ENCODE peak calls at places on chromosomes 4 and X, in ten cellular contexts. A, M, F, Z, U, T, Q, H, N and R are unnamed samples.

GRCh38 chrX:65720580-65720979 is 53.1 kb downstream of the MSN start:
- DNase-seq in T (no peak), H (no peak), N (no peak), F (no peak), M (no peak), A (no peak), Z (no peak), U (no peak), Q (no peak), R (no peak)

GRCh38 chr4:146054676-146055075 is 116.1 kb upstream of the ZNF827 start:
- DNase-seq in U (no peak), A (no peak), H (no peak), M (no peak), N (no peak), T (no peak), F (no peak), Z (no peak), Q (no peak), R (no peak)

GRCh38 chr4:163565228-163566040 is 70.9 kb downstream of the TMA16 start:
- DNase-seq in F (no peak), A (no peak), N (no peak), U (no peak), Z (no peak), T (no peak), Q (no peak), M (no peak), H (no peak), R (no peak)

GRCh38 chr4:114598191-114599121 is at the start of gene UGT8:
- DNase-seq in Z (peak; percentile 51), N (peak; percentile 34), T (peak; percentile 69), H (peak; percentile 90), A (peak; percentile 87), U (no peak), Q (no peak), M (peak; percentile 16), F (peak; percentile 82), R (peak; percentile 86)

GRCh38 chrX:148310402-148311200 is 189.8 kb upstream of the AFF2 start:
- DNase-seq in T (no peak), H (no peak), A (no peak), Q (no peak), N (no peak), F (peak; percentile 85), M (no peak), Z (no peak), U (no peak), R (no peak)

GRCh38 chr4:175758595-175758994 is 53.5 kb downstream of the GPM6A start:
- DNase-seq in Z (no peak), H (no peak), N (no peak), M (no peak), F (no peak), U (no peak), Q (no peak), T (no peak), A (no peak), R (no peak)

GRCh38 chr4:119872344-119873031 is 194.2 kb downstream of the MAD2L1 start:
- DNase-seq in A (no peak), U (no peak), N (no peak), M (no peak), F (no peak), H (no peak), Z (no peak), Q (no peak), T (no peak), R (no peak)

GRCh38 chr4:85807247-85807915 is 332.4 kb downstream of the ARHGAP24 start:
- DNase-seq in A (no peak), H (no peak), T (no peak), F (no peak), M (no peak), U (peak; percentile 74), N (peak; percentile 73), Q (no peak), Z (peak; percentile 52), R (no peak)

GRCh38 chrX:22686138-22686541 is 313.6 kb upstream of the DDX53 start:
- DNase-seq in H (no peak), F (no peak), M (peak; percentile 35), A (peak; percentile 15), Q (no peak), N (peak; percentile 54), Z (peak; percentile 78), T (no peak), U (peak; percentile 74), R (no peak)

GRCh38 chr4:77025643-77026321 is 50.0 kb downstream of the CCNI start:
- DNase-seq in N (no peak), U (no peak), A (no peak), F (no peak), T (no peak), H (no peak), Z (no peak), Q (no peak), M (no peak), R (no peak)

GRCh38 chr4:115315182-115315581 is 201.8 kb upstream of the NDST4 start:
- DNase-seq in A (no peak), H (no peak), T (no peak), F (no peak), U (no peak), N (no peak), Q (no peak), M (no peak), Z (no peak), R (no peak)

GRCh38 chr4:153138736-153139135 is 65.5 kb upstream of the TRIM2 start:
- DNase-seq in Q (no peak), F (no peak), M (no peak), Z (no peak), H (no peak), U (no peak), N (no peak), T (no peak), A (no peak), R (peak; percentile 52)

GRCh38 chr4:47525154-47525819 is 40.2 kb downstream of the ATP10D start:
- DNase-seq in A (no peak), T (no peak), H (no peak), Q (no peak), F (no peak), N (peak; percentile 71), M (no peak), Z (no peak), U (no peak), R (no peak)

GRCh38 chr4:92714640-92715039 is 410.9 kb downstream of the GRID2 start:
- DNase-seq in H (no peak), A (no peak), Z (no peak), T (no peak), M (no peak), N (no peak), F (no peak), U (no peak), Q (no peak), R (no peak)

DNA sequence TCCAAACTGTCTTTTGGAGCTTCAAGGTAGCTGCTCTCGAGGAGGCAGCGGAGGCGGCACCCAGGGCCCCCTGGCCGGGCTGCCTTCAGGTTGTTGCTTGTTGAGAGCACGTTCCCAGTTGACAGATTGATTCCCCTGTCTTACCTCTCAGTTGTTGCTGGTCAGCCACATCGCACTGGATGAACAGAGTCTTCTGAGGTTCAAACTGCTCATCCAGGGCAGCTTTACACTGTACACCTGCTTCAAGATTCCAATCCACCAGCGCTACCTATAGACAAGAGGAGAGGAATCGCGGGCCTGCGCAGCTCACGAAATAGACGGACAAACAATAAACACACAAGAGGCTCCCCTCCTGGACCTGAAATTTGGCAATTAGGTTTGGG is 497 bp downstream of the HPGD start:
- DNase-seq in F (no peak), A (peak; percentile 81), N (peak; percentile 45), M (no peak), H (peak; percentile 52), U (no peak), Q (no peak), T (peak; percentile 55), Z (peak; percentile 52), R (peak; percentile 54)
- TF ChIP-seq CTCF in F (no peak), A (no peak), N (peak; percentile 38), M (no peak), H (no peak), U (no peak), Q (no peak), T (no peak), Z (no peak), R (no peak)

GRCh38 chr4:561456-561855 is 14.6 kb downstream of the TMEM271 start:
- DNase-seq in H (no peak), F (no peak), M (no peak), U (no peak), T (no peak), Z (no peak), N (no peak), A (no peak), Q (no peak), R (no peak)

GRCh38 chr4:566035-566434 is 10.1 kb downstream of the TMEM271 start:
- DNase-seq in T (no peak), M (no peak), U (no peak), N (no peak), A (no peak), H (no peak), F (no peak), Z (no peak), Q (no peak), R (no peak)

GRCh38 chr4:555566-556275 is 20.4 kb downstream of the TMEM271 start:
- DNase-seq in M (no peak), A (no peak), T (no peak), F (no peak), H (no peak), N (no peak), U (peak; percentile 47), Z (no peak), Q (no peak), R (no peak)

GRCh38 chr4:560731-561211 is 15.3 kb downstream of the TMEM271 start:
- DNase-seq in T (no peak), U (no peak), Z (no peak), A (no peak), Q (no peak), F (no peak), M (no peak), H (no peak), N (no peak), R (no peak)

GRCh38 chr4:560061-560460 is 16.0 kb downstream of the TMEM271 start:
- DNase-seq in N (no peak), T (no peak), U (no peak), A (no peak), M (no peak), Z (no peak), H (no peak), Q (no peak), F (no peak), R (no peak)
- H3K9me3 ChIP-seq in N (no peaks in the 10 kb centered on the region), T (no peaks in the 10 kb centered on the region), U (no peaks in the 10 kb centered on the region), A (peaks cover 3% of the 10 kb centered on the region), M (no peaks in the 10 kb centered on the region), Z (no peaks in the 10 kb centered on the region), H (no peaks in the 10 kb centered on the region), Q (no peaks in the 10 kb centered on the region), F (no peaks in the 10 kb centered on the region), R (peaks cover 9% of the 10 kb centered on the region)

GRCh38 chr4:14254252-14254651 is 626.7 kb upstream of the BOD1L1 start:
- DNase-seq in T (peak; percentile 55), U (peak; percentile 65), Z (peak; percentile 32), M (no peak), F (peak; percentile 8), Q (no peak), A (no peak), N (peak; percentile 69), H (peak; percentile 25), R (peak; percentile 49)
- TF ChIP-seq CTCF in T (peak; percentile 62), U (peak; percentile 44), Z (peak; percentile 30), M (peak; percentile 34), F (peak; percentile 59), Q (no peak), A (peak; percentile 54), N (peak; percentile 63), H (peak; percentile 35), R (peak; percentile 35)

GRCh38 chrX:42776195-42776594 is 1.8 kb downstream of the PPP1R2C start:
- DNase-seq in F (peak; percentile 66), U (no peak), T (no peak), Z (no peak), H (no peak), A (no peak), Q (no peak), N (no peak), M (no peak), R (no peak)
- H3K9me3 ChIP-seq in F (no peaks in the 10 kb centered on the region), U (peaks cover 5% of the 10 kb centered on the region), T (no peaks in the 10 kb centered on the region), Z (no peaks in the 10 kb centered on the region), H (no peaks in the 10 kb centered on the region), A (no peaks in the 10 kb centered on the region), Q (no peaks in the 10 kb centered on the region), N (no peaks in the 10 kb centered on the region), M (no peaks in the 10 kb centered on the region), R (peaks cover 12% of the 10 kb centered on the region)